ENCODE peak calls at places on chromosomes 6 and 20, in six cellular contexts. L, V, W, M, F and R are unnamed samples.

GRCh38 chr6:37258405-37258704 is 411 bp upstream of the TMEM217 start:
- DNase-seq in F (no peak), W (no peak), M (no peak), V (no peak), L (no peak), R (no peak)

GRCh38 chr6:31222496-31222895 is 49.4 kb downstream of the HLA-C start:
- DNase-seq in L (no peak), W (no peak), M (no peak), V (no peak), F (no peak), R (no peak)

GRCh38 chr6:47111685-47112084 is 69.6 kb upstream of the ADGRF1 start:
- DNase-seq in W (no peak), L (no peak), M (no peak), F (peak), V (peak), R (no peak)

GRCh38 chr20:52312131-52312729 is 120.7 kb upstream of the ZFP64 start:
- DNase-seq in M (peak), L (no peak), V (peak), F (peak), W (no peak), R (no peak)

GRCh38 chr20:59135093-59135492 is 28.5 kb upstream of the ZNF831 start:
- DNase-seq in L (no peak), M (no peak), V (no peak), F (no peak), W (no peak), R (no peak)

GRCh38 chr6:82033631-82034211 is 213.8 kb downstream of the IBTK start:
- DNase-seq in L (no peak), M (no peak), W (no peak), V (no peak), F (peak), R (no peak)

GRCh38 chr6:11750682-11751081 is 27.9 kb downstream of the ADTRP start:
- DNase-seq in V (no peak), L (no peak), M (no peak), W (no peak), F (no peak), R (no peak)

GRCh38 chr6:107517274-107517673 is 27.4 kb downstream of the SOBP start:
- DNase-seq in V (no peak), W (no peak), F (no peak), M (no peak), L (no peak), R (no peak)

GRCh38 chr20:5652626-5653573 is 97.3 kb upstream of the SHLD1 start:
- DNase-seq in M (no peak), F (peak), W (no peak), L (no peak), V (peak), R (no peak)

GRCh38 chr6:100449239-100449691 is 15.5 kb downstream of the SIM1 start:
- DNase-seq in V (no peak), W (no peak), M (no peak), L (no peak), F (no peak), R (no peak)

GRCh38 chr6:45531999-45532605 is 154.4 kb upstream of the SUPT3H start:
- DNase-seq in W (no peak), F (no peak), L (no peak), V (peak), M (no peak), R (no peak)

GRCh38 chr6:6696867-6697531 is 108.5 kb downstream of the LY86 start:
- DNase-seq in M (peak), F (peak), V (peak), W (no peak), L (no peak), R (no peak)

GRCh38 chr20:44302026-44302669 is 8.9 kb downstream of the FITM2 start:
- DNase-seq in L (no peak), F (no peak), V (no peak), W (no peak), M (no peak), R (no peak)